ENCODE peak calls at places on chromosome 19, in ten cellular contexts. P is NAMALWA, J is NCI-H1930, A is heart left ventricle, D is astrocyte, U is SK-N-SH, W is skeletal muscle cell, E is SW 1271, C is HFFc6, M is fibroblast of lung. V is an unnamed sample.
A peak's percentile ranks its signal among the peaks of the same experiment; 100 is the strongest.

GRCh38 chr19:41328157-41328817 is 18.3 kb downstream of the CCDC97 start:
- DNase-seq in C (no peak), U (no peak), W (no peak), D (no peak), P (peak; percentile 53), M (peak; percentile 54), A (no peak), E (no peak), J (no peak), V (no peak)

GRCh38 chr19:48391100-48392005 is at the start of gene KDELR1:
- DNase-seq in W (no peak), J (peak; percentile 45), D (peak; percentile 33), U (peak; percentile 96), A (peak; percentile 82), M (peak; percentile 56), C (peak; percentile 29), E (peak; percentile 53), P (peak; percentile 67), V (peak; percentile 88)

GRCh38 chr19:17673937-17674799 is 14.0 kb downstream of the UNC13A start:
- DNase-seq in J (no peak), M (no peak), W (no peak), C (no peak), U (peak; percentile 54), P (no peak), E (no peak), D (no peak), A (no peak), V (no peak)

GRCh38 chr19:38252935-38253691 is 3.1 kb downstream of the PPP1R14A start:
- DNase-seq in E (no peak), P (no peak), M (no peak), C (no peak), U (peak; percentile 62), D (no peak), J (no peak), A (peak; percentile 73), W (no peak), V (no peak)

GRCh38 chr19:756232-756631 is 5.3 kb downstream of the MISP start:
- DNase-seq in U (peak; percentile 67), M (peak; percentile 66), A (no peak), C (peak; percentile 52), P (peak; percentile 100), J (no peak), E (no peak), D (peak; percentile 43), W (no peak), V (no peak)

GRCh38 chr19:35863018-35863417 is 5.4 kb upstream of the APLP1 start:
- DNase-seq in U (no peak), C (no peak), P (no peak), J (no peak), E (no peak), W (no peak), D (no peak), A (no peak), M (no peak), V (no peak)

GRCh38 chr19:14472202-14472961 is 2.8 kb downstream of the PTGER1 start:
- DNase-seq in U (peak; percentile 96), J (peak; percentile 62), C (no peak), A (peak; percentile 74), E (peak; percentile 25), D (no peak), M (no peak), P (peak; percentile 72), W (no peak), V (peak; percentile 95)

GRCh38 chr19:6448045-6448444 is 11.5 kb downstream of the SLC25A23 start:
- DNase-seq in E (no peak), D (no peak), A (no peak), J (no peak), U (no peak), P (no peak), M (no peak), W (no peak), C (no peak), V (no peak)

GRCh38 chr19:40519352-40520322 is 52.8 kb downstream of the SPTBN4 start:
- DNase-seq in M (peak; percentile 54), U (no peak), J (no peak), A (no peak), D (peak; percentile 14), C (no peak), P (no peak), W (no peak), E (peak; percentile 15), V (no peak)

GRCh38 chr19:12995596-12996541 is 594 bp downstream of the NFIX start:
- DNase-seq in J (no peak), E (no peak), W (no peak), A (peak; percentile 57), U (peak; percentile 87), M (no peak), P (no peak), D (no peak), C (peak; percentile 48), V (no peak)

GRCh38 chr19:14530005-14530348 is 583 bp downstream of the TECR start:
- DNase-seq in J (no peak), C (no peak), D (no peak), W (no peak), E (peak; percentile 29), A (no peak), P (peak; percentile 70), M (no peak), U (no peak), V (no peak)

GRCh38 chr19:44718441-44719261 is 19.7 kb downstream of the CEACAM16 start:
- DNase-seq in P (no peak), J (no peak), E (peak; percentile 27), W (no peak), A (peak; percentile 85), C (no peak), D (peak; percentile 54), M (peak; percentile 73), U (no peak), V (no peak)

GRCh38 chr19:42362342-42362741 is 27.8 kb downstream of the CNFN start:
- DNase-seq in M (no peak), A (no peak), C (no peak), W (no peak), U (no peak), E (no peak), J (no peak), P (no peak), D (no peak), V (no peak)

GRCh38 chr19:50300814-50301606 is 28.2 kb downstream of the KCNC3 start:
- DNase-seq in W (peak; percentile 36), P (no peak), E (peak; percentile 49), U (no peak), C (peak; percentile 81), M (peak; percentile 80), J (no peak), A (no peak), D (peak; percentile 71), V (no peak)

GRCh38 chr19:18415177-18415867 is 3.9 kb upstream of the SSBP4 start:
- DNase-seq in M (peak; percentile 59), W (peak; percentile 57), D (peak; percentile 25), P (no peak), U (no peak), A (peak; percentile 90), E (no peak), C (peak; percentile 63), J (no peak), V (no peak)

GRCh38 chr19:30719189-30719990 is 347.2 kb downstream of the ZNF536 start:
- DNase-seq in U (peak; percentile 90), C (no peak), D (peak; percentile 8), M (peak; percentile 22), P (no peak), W (no peak), J (no peak), E (no peak), A (peak; percentile 79), V (peak; percentile 22)

GRCh38 chr19:16726916-16727315 is 7.3 kb downstream of the NWD1 start:
- DNase-seq in D (no peak), J (no peak), P (no peak), U (no peak), M (no peak), W (no peak), E (no peak), A (no peak), C (no peak), V (no peak)

GRCh38 chr19:39524495-39524894 is 8.2 kb downstream of the EID2B start:
- DNase-seq in E (no peak), W (no peak), C (no peak), M (no peak), U (no peak), P (no peak), A (no peak), J (no peak), D (no peak), V (no peak)

GRCh38 chr19:1956868-1957492 is 16.0 kb downstream of the CSNK1G2 start:
- DNase-seq in C (no peak), M (no peak), A (peak; percentile 42), J (no peak), W (no peak), D (no peak), U (no peak), P (no peak), E (no peak), V (no peak)

GRCh38 chr19:17469092-17469370 is 1.3 kb upstream of the SLC27A1 start:
- DNase-seq in J (no peak), A (no peak), W (no peak), M (no peak), E (no peak), P (no peak), C (no peak), D (peak; percentile 8), U (no peak), V (no peak)